ENCODE peak calls at places on chromosomes 4 and X, in five cellular contexts. One of them, this sample, is unnamed.

GRCh38 chrX:139933904-139934303 is 1.1 kb upstream of the ATP11C start:
- DNase-seq in iris pigment epithelial cell: no peak
- DNase-seq in GDM1: no peak
- DNase-seq in stimulated activated naive B cell treated with anti-CD40 and anti-IgM and Interleukin-4, amounts not matched to agents 10 μg/mL and 1 μg/mL and 100 μg/mL, for 72 hours: no peak
- DNase-seq in T-cell: no peak
- DNase-seq in this sample: no peak

GRCh38 chrX:96563663-96564062 is 121.0 kb upstream of the DIAPH2 start:
- DNase-seq in GDM1: no peak
- DNase-seq in iris pigment epithelial cell: peak; percentile 73
- DNase-seq in T-cell: no peak
- DNase-seq in stimulated activated naive B cell treated with anti-CD40 and anti-IgM and Interleukin-4, amounts not matched to agents 10 μg/mL and 1 μg/mL and 100 μg/mL, for 72 hours: no peak
- DNase-seq in this sample: no peak

GRCh38 chrX:138858946-138859345 is 147.4 kb upstream of the FGF13 start:
- DNase-seq in iris pigment epithelial cell: peak; percentile 46
- DNase-seq in GDM1: no peak
- DNase-seq in T-cell: no peak
- DNase-seq in stimulated activated naive B cell treated with anti-CD40 and anti-IgM and Interleukin-4, amounts not matched to agents 10 μg/mL and 1 μg/mL and 100 μg/mL, for 72 hours: no peak
- DNase-seq in this sample: no peak

GRCh38 chrX:12953420-12953819 is 21.5 kb upstream of the TMSB4X start:
- DNase-seq in GDM1: no peak
- DNase-seq in T-cell: no peak
- DNase-seq in iris pigment epithelial cell: no peak
- DNase-seq in stimulated activated naive B cell treated with anti-CD40 and anti-IgM and Interleukin-4, amounts not matched to agents 10 μg/mL and 1 μg/mL and 100 μg/mL, for 72 hours: no peak
- DNase-seq in this sample: no peak

GRCh38 chr4:21819086-21819485 is 129.5 kb downstream of the KCNIP4 start:
- DNase-seq in GDM1: no peak
- DNase-seq in iris pigment epithelial cell: peak; percentile 43
- DNase-seq in T-cell: no peak
- DNase-seq in stimulated activated naive B cell treated with anti-CD40 and anti-IgM and Interleukin-4, amounts not matched to agents 10 μg/mL and 1 μg/mL and 100 μg/mL, for 72 hours: no peak
- DNase-seq in this sample: peak; percentile 19

GRCh38 chr4:94978904-94979303 is 221.1 kb downstream of the BMPR1B start:
- DNase-seq in GDM1: no peak
- DNase-seq in iris pigment epithelial cell: peak; percentile 52
- DNase-seq in T-cell: no peak
- DNase-seq in stimulated activated naive B cell treated with anti-CD40 and anti-IgM and Interleukin-4, amounts not matched to agents 10 μg/mL and 1 μg/mL and 100 μg/mL, for 72 hours: no peak
- DNase-seq in this sample: no peak

GRCh38 chr4:2243682-2244380 is 1.9 kb upstream of the HAUS3 start:
- DNase-seq in GDM1: peak; percentile 60
- DNase-seq in iris pigment epithelial cell: no peak
- DNase-seq in T-cell: no peak
- DNase-seq in stimulated activated naive B cell treated with anti-CD40 and anti-IgM and Interleukin-4, amounts not matched to agents 10 μg/mL and 1 μg/mL and 100 μg/mL, for 72 hours: no peak
- DNase-seq in this sample: peak; percentile 82

GRCh38 chr4:20895988-20896387 is 195.7 kb downstream of the PACRGL start:
- DNase-seq in iris pigment epithelial cell: no peak
- DNase-seq in stimulated activated naive B cell treated with anti-CD40 and anti-IgM and Interleukin-4, amounts not matched to agents 10 μg/mL and 1 μg/mL and 100 μg/mL, for 72 hours: no peak
- DNase-seq in GDM1: no peak
- DNase-seq in T-cell: no peak
- DNase-seq in this sample: no peak

GRCh38 chrX:118945921-118946320 is 28.5 kb upstream of the LONRF3 start:
- DNase-seq in iris pigment epithelial cell: no peak
- DNase-seq in T-cell: no peak
- DNase-seq in stimulated activated naive B cell treated with anti-CD40 and anti-IgM and Interleukin-4, amounts not matched to agents 10 μg/mL and 1 μg/mL and 100 μg/mL, for 72 hours: no peak
- DNase-seq in GDM1: no peak
- DNase-seq in this sample: no peak

GRCh38 chr4:5711479-5712184 is 631 bp downstream of the EVC start:
- DNase-seq in iris pigment epithelial cell: peak; percentile 68
- DNase-seq in T-cell: no peak
- DNase-seq in stimulated activated naive B cell treated with anti-CD40 and anti-IgM and Interleukin-4, amounts not matched to agents 10 μg/mL and 1 μg/mL and 100 μg/mL, for 72 hours: no peak
- DNase-seq in GDM1: no peak
- DNase-seq in this sample: no peak

GRCh38 chr4:7701866-7702649 is 237.6 kb downstream of the AFAP1 start:
- DNase-seq in iris pigment epithelial cell: no peak
- DNase-seq in GDM1: no peak
- DNase-seq in T-cell: no peak
- DNase-seq in stimulated activated naive B cell treated with anti-CD40 and anti-IgM and Interleukin-4, amounts not matched to agents 10 μg/mL and 1 μg/mL and 100 μg/mL, for 72 hours: no peak
- DNase-seq in this sample: no peak

GRCh38 chrX:74251006-74251930 is 52.7 kb upstream of the ZCCHC13 start:
- DNase-seq in GDM1: peak; percentile 25
- DNase-seq in iris pigment epithelial cell: peak; percentile 83
- DNase-seq in T-cell: no peak
- DNase-seq in stimulated activated naive B cell treated with anti-CD40 and anti-IgM and Interleukin-4, amounts not matched to agents 10 μg/mL and 1 μg/mL and 100 μg/mL, for 72 hours: no peak
- DNase-seq in this sample: peak; percentile 15

GRCh38 chr4:140754918-140755810 is 1.0 kb downstream of the TBC1D9 start:
- DNase-seq in iris pigment epithelial cell: no peak
- DNase-seq in GDM1: no peak
- DNase-seq in T-cell: no peak
- DNase-seq in stimulated activated naive B cell treated with anti-CD40 and anti-IgM and Interleukin-4, amounts not matched to agents 10 μg/mL and 1 μg/mL and 100 μg/mL, for 72 hours: no peak
- DNase-seq in this sample: no peak

GRCh38 chr4:31692407-31692940 is 972.3 kb downstream of the PCDH7 start:
- DNase-seq in T-cell: no peak
- DNase-seq in GDM1: no peak
- DNase-seq in stimulated activated naive B cell treated with anti-CD40 and anti-IgM and Interleukin-4, amounts not matched to agents 10 μg/mL and 1 μg/mL and 100 μg/mL, for 72 hours: no peak
- DNase-seq in iris pigment epithelial cell: no peak
- DNase-seq in this sample: no peak

GRCh38 chr4:17491196-17491595 is 20.7 kb downstream of the QDPR start:
- DNase-seq in iris pigment epithelial cell: no peak
- DNase-seq in T-cell: no peak
- DNase-seq in GDM1: no peak
- DNase-seq in stimulated activated naive B cell treated with anti-CD40 and anti-IgM and Interleukin-4, amounts not matched to agents 10 μg/mL and 1 μg/mL and 100 μg/mL, for 72 hours: no peak
- DNase-seq in this sample: no peak

GRCh38 chr4:2858451-2859217 is 15.0 kb downstream of the ADD1 start:
- DNase-seq in GDM1: no peak
- DNase-seq in T-cell: no peak
- DNase-seq in stimulated activated naive B cell treated with anti-CD40 and anti-IgM and Interleukin-4, amounts not matched to agents 10 μg/mL and 1 μg/mL and 100 μg/mL, for 72 hours: no peak
- DNase-seq in iris pigment epithelial cell: peak; percentile 81
- DNase-seq in this sample: no peak

GRCh38 chr4:89836897-89837384 is at the start of gene SNCA:
- DNase-seq in GDM1: peak; percentile 80
- DNase-seq in stimulated activated naive B cell treated with anti-CD40 and anti-IgM and Interleukin-4, amounts not matched to agents 10 μg/mL and 1 μg/mL and 100 μg/mL, for 72 hours: peak; percentile 7
- DNase-seq in iris pigment epithelial cell: peak; percentile 58
- DNase-seq in T-cell: no peak
- DNase-seq in this sample: peak; percentile 93

GRCh38 chrX:9847071-9847470 is 60.8 kb downstream of the SHROOM2 start:
- DNase-seq in GDM1: no peak
- DNase-seq in T-cell: no peak
- DNase-seq in stimulated activated naive B cell treated with anti-CD40 and anti-IgM and Interleukin-4, amounts not matched to agents 10 μg/mL and 1 μg/mL and 100 μg/mL, for 72 hours: no peak
- DNase-seq in iris pigment epithelial cell: peak; percentile 64
- DNase-seq in this sample: no peak

GRCh38 chr4:94181815-94182214 is 25.9 kb upstream of the SMARCAD1 start:
- DNase-seq in stimulated activated naive B cell treated with anti-CD40 and anti-IgM and Interleukin-4, amounts not matched to agents 10 μg/mL and 1 μg/mL and 100 μg/mL, for 72 hours: no peak
- DNase-seq in iris pigment epithelial cell: no peak
- DNase-seq in GDM1: no peak
- DNase-seq in T-cell: no peak
- DNase-seq in this sample: no peak

GRCh38 chr4:86664959-86665358 is 70.8 kb downstream of the PTPN13 start:
- DNase-seq in stimulated activated naive B cell treated with anti-CD40 and anti-IgM and Interleukin-4, amounts not matched to agents 10 μg/mL and 1 μg/mL and 100 μg/mL, for 72 hours: no peak
- DNase-seq in iris pigment epithelial cell: peak; percentile 90
- DNase-seq in T-cell: no peak
- DNase-seq in GDM1: no peak
- DNase-seq in this sample: no peak

GRCh38 chr4:182212211-182212761 is 30.9 kb upstream of the TENM3 start:
- DNase-seq in stimulated activated naive B cell treated with anti-CD40 and anti-IgM and Interleukin-4, amounts not matched to agents 10 μg/mL and 1 μg/mL and 100 μg/mL, for 72 hours: no peak
- DNase-seq in iris pigment epithelial cell: peak; percentile 93
- DNase-seq in T-cell: no peak
- DNase-seq in GDM1: no peak
- DNase-seq in this sample: no peak

GRCh38 chrX:115392871-115393270 is 103.4 kb downstream of the LUZP4 start:
- DNase-seq in T-cell: no peak
- DNase-seq in GDM1: no peak
- DNase-seq in iris pigment epithelial cell: no peak
- DNase-seq in stimulated activated naive B cell treated with anti-CD40 and anti-IgM and Interleukin-4, amounts not matched to agents 10 μg/mL and 1 μg/mL and 100 μg/mL, for 72 hours: no peak
- DNase-seq in this sample: no peak

GRCh38 chr4:80221161-80221560 is 23.9 kb downstream of the PRDM8 start:
- DNase-seq in GDM1: no peak
- DNase-seq in iris pigment epithelial cell: no peak
- DNase-seq in stimulated activated naive B cell treated with anti-CD40 and anti-IgM and Interleukin-4, amounts not matched to agents 10 μg/mL and 1 μg/mL and 100 μg/mL, for 72 hours: no peak
- DNase-seq in T-cell: no peak
- DNase-seq in this sample: no peak

GRCh38 chr4:42709392-42710065 is 52.6 kb upstream of the ATP8A1 start:
- DNase-seq in stimulated activated naive B cell treated with anti-CD40 and anti-IgM and Interleukin-4, amounts not matched to agents 10 μg/mL and 1 μg/mL and 100 μg/mL, for 72 hours: no peak
- DNase-seq in GDM1: no peak
- DNase-seq in T-cell: no peak
- DNase-seq in iris pigment epithelial cell: no peak
- DNase-seq in this sample: no peak

GRCh38 chr4:47933798-47934197 is 19.4 kb upstream of the NFXL1 start:
- DNase-seq in iris pigment epithelial cell: peak; percentile 56
- DNase-seq in T-cell: no peak
- DNase-seq in GDM1: peak; percentile 6
- DNase-seq in stimulated activated naive B cell treated with anti-CD40 and anti-IgM and Interleukin-4, amounts not matched to agents 10 μg/mL and 1 μg/mL and 100 μg/mL, for 72 hours: no peak
- DNase-seq in this sample: peak; percentile 22

GRCh38 chr4:114886761-114887160 is 226.7 kb downstream of the NDST4 start:
- DNase-seq in T-cell: no peak
- DNase-seq in iris pigment epithelial cell: no peak
- DNase-seq in stimulated activated naive B cell treated with anti-CD40 and anti-IgM and Interleukin-4, amounts not matched to agents 10 μg/mL and 1 μg/mL and 100 μg/mL, for 72 hours: no peak
- DNase-seq in GDM1: no peak
- DNase-seq in this sample: no peak